ENCODE peak calls at places on chromosomes 6 and 20, in five cellular contexts. One of them, this sample, is unnamed.

GRCh38 chr6:144213293-144213692 is 63.0 kb downstream of the STX11 start:
- DNase-seq in NCI-H510A treated with DMSO at 0.1 percent for 48 hours: no peak
- DNase-seq in activated CD8-positive, alpha-beta memory T cell treated with anti-CD3 and anti-CD28 coated beads for 24 hours: no peak
- DNase-seq in stomach: no peak
- DNase-seq in foreskin melanocyte: no peak
- DNase-seq in this sample: no peak

GRCh38 chr6:160050022-160050421 is 71.6 kb upstream of the SLC22A1 start:
- DNase-seq in NCI-H510A treated with DMSO at 0.1 percent for 48 hours: no peak
- DNase-seq in activated CD8-positive, alpha-beta memory T cell treated with anti-CD3 and anti-CD28 coated beads for 24 hours: no peak
- DNase-seq in stomach: no peak
- DNase-seq in foreskin melanocyte: no peak
- DNase-seq in this sample: no peak

GRCh38 chr6:15207923-15208322 is 37.9 kb upstream of the JARID2 start:
- DNase-seq in NCI-H510A treated with DMSO at 0.1 percent for 48 hours: no peak
- DNase-seq in activated CD8-positive, alpha-beta memory T cell treated with anti-CD3 and anti-CD28 coated beads for 24 hours: no peak
- DNase-seq in stomach: no peak
- DNase-seq in foreskin melanocyte: peak; percentile 70
- DNase-seq in this sample: peak; percentile 77

GRCh38 chr6:168934856-168935627 is 318.6 kb downstream of the THBS2 start:
- DNase-seq in NCI-H510A treated with DMSO at 0.1 percent for 48 hours: no peak
- DNase-seq in activated CD8-positive, alpha-beta memory T cell treated with anti-CD3 and anti-CD28 coated beads for 24 hours: peak; percentile 13
- DNase-seq in stomach: no peak
- DNase-seq in foreskin melanocyte: no peak
- DNase-seq in this sample: no peak

GRCh38 chr6:14324042-14324441 is 206.5 kb downstream of the CD83 start:
- DNase-seq in NCI-H510A treated with DMSO at 0.1 percent for 48 hours: no peak
- DNase-seq in activated CD8-positive, alpha-beta memory T cell treated with anti-CD3 and anti-CD28 coated beads for 24 hours: no peak
- DNase-seq in stomach: no peak
- DNase-seq in foreskin melanocyte: no peak
- DNase-seq in this sample: no peak

GRCh38 chr6:89372506-89372901 is 20.0 kb upstream of the UBE2J1 start:
- DNase-seq in NCI-H510A treated with DMSO at 0.1 percent for 48 hours: peak; percentile 50
- DNase-seq in activated CD8-positive, alpha-beta memory T cell treated with anti-CD3 and anti-CD28 coated beads for 24 hours: no peak
- DNase-seq in stomach: no peak
- DNase-seq in foreskin melanocyte: no peak
- DNase-seq in this sample: no peak

GRCh38 chr6:123316733-123317323 is 319.9 kb downstream of the TRDN start:
- DNase-seq in NCI-H510A treated with DMSO at 0.1 percent for 48 hours: no peak
- DNase-seq in activated CD8-positive, alpha-beta memory T cell treated with anti-CD3 and anti-CD28 coated beads for 24 hours: no peak
- DNase-seq in stomach: no peak
- DNase-seq in foreskin melanocyte: no peak
- DNase-seq in this sample: no peak

GRCh38 chr6:46329568-46329967 is 158.8 kb upstream of the ENPP5 start:
- DNase-seq in NCI-H510A treated with DMSO at 0.1 percent for 48 hours: no peak
- DNase-seq in activated CD8-positive, alpha-beta memory T cell treated with anti-CD3 and anti-CD28 coated beads for 24 hours: no peak
- DNase-seq in stomach: no peak
- DNase-seq in foreskin melanocyte: no peak
- DNase-seq in this sample: no peak

GRCh38 chr6:35024601-35025054 is 116.5 kb downstream of the TCP11 start:
- DNase-seq in NCI-H510A treated with DMSO at 0.1 percent for 48 hours: peak; percentile 98
- DNase-seq in activated CD8-positive, alpha-beta memory T cell treated with anti-CD3 and anti-CD28 coated beads for 24 hours: no peak
- DNase-seq in stomach: peak; percentile 47
- DNase-seq in foreskin melanocyte: no peak
- DNase-seq in this sample: peak; percentile 55

GRCh38 chr20:38167851-38168760 is 3.0 kb upstream of the TGM2 start:
- DNase-seq in NCI-H510A treated with DMSO at 0.1 percent for 48 hours: no peak
- DNase-seq in activated CD8-positive, alpha-beta memory T cell treated with anti-CD3 and anti-CD28 coated beads for 24 hours: no peak
- DNase-seq in stomach: peak; percentile 51
- DNase-seq in foreskin melanocyte: no peak
- DNase-seq in this sample: no peak

GRCh38 chr6:374956-375355 is 16.6 kb upstream of the IRF4 start:
- DNase-seq in NCI-H510A treated with DMSO at 0.1 percent for 48 hours: no peak
- DNase-seq in activated CD8-positive, alpha-beta memory T cell treated with anti-CD3 and anti-CD28 coated beads for 24 hours: no peak
- DNase-seq in stomach: no peak
- DNase-seq in foreskin melanocyte: no peak
- DNase-seq in this sample: no peak

GRCh38 chr6:106128981-106129761 is 43.0 kb downstream of the PRDM1 start:
- DNase-seq in NCI-H510A treated with DMSO at 0.1 percent for 48 hours: no peak
- DNase-seq in activated CD8-positive, alpha-beta memory T cell treated with anti-CD3 and anti-CD28 coated beads for 24 hours: no peak
- DNase-seq in stomach: no peak
- DNase-seq in foreskin melanocyte: no peak
- DNase-seq in this sample: no peak

GRCh38 chr6:95143408-95144180 is 433.7 kb upstream of the MANEA start:
- DNase-seq in NCI-H510A treated with DMSO at 0.1 percent for 48 hours: no peak
- DNase-seq in activated CD8-positive, alpha-beta memory T cell treated with anti-CD3 and anti-CD28 coated beads for 24 hours: no peak
- DNase-seq in stomach: no peak
- DNase-seq in foreskin melanocyte: no peak
- DNase-seq in this sample: no peak